ENCODE peak calls at places on chromosomes 5 and 9, in eight cellular contexts. K is neural progenitor cell, C is lung, G is K562, D is left lung, A is cardiac muscle cell, X is AG04450, Q is tibial nerve. F is an unnamed sample. For H3K27me3, the result is how much of the 10 kb centered on the place peaks cover.

GRCh38 chr5:158819840-158820620 is 279.7 kb downstream of the EBF1 start:
- DNase-seq in K (no peak), C (no peak), G (no peak), D (no peak), A (peak), X (no peak), Q (no peak), F (no peak)

GRCh38 chr5:150155258-150156032 is at the start of gene PDGFRB:
- DNase-seq in K (peak), C (peak), G (peak), D (peak), A (peak), X (peak), Q (peak), F (peak)

GRCh38 chr9:71975833-71976232 is 64.4 kb downstream of the C9orf85 start:
- DNase-seq in K (no peak), C (no peak), G (no peak), D (no peak), A (peak), X (no peak), Q (no peak), F (no peak)

GRCh38 chr5:53476531-53477480 is 3.6 kb upstream of the FST start:
- DNase-seq in K (no peak), C (no peak), G (no peak), D (no peak), A (no peak), X (no peak), Q (no peak), F (no peak)

GRCh38 chr9:127742435-127743088 is 7.5 kb upstream of the TOR2A start:
- DNase-seq in K (peak), C (no peak), G (peak), D (no peak), A (peak), X (peak), Q (no peak), F (peak)

GRCh38 chr5:79857692-79858091 is 133.4 kb downstream of the MTX3 start:
- DNase-seq in K (no peak), C (no peak), G (no peak), D (no peak), A (no peak), X (no peak), Q (no peak), F (no peak)

GRCh38 chr5:112316731-112317130 is 102.3 kb downstream of the EPB41L4A start:
- DNase-seq in K (no peak), C (no peak), G (no peak), D (no peak), A (no peak), X (no peak), Q (no peak), F (no peak)

GRCh38 chr9:95127249-95128176 is 190.0 kb downstream of the FANCC start:
- DNase-seq in K (peak), C (peak), G (peak), D (peak), A (peak), X (peak), Q (peak), F (no peak)

GRCh38 chr5:156477196-156477595 is 150.2 kb downstream of the SGCD start:
- DNase-seq in K (no peak), C (no peak), G (no peak), D (no peak), A (no peak), X (no peak), Q (no peak), F (no peak)

GRCh38 chr5:138743506-138743905 is 9.7 kb upstream of the CTNNA1 start:
- DNase-seq in K (peak), C (no peak), G (no peak), D (no peak), A (no peak), X (no peak), Q (no peak), F (no peak)

GRCh38 chr9:126386088-126386487 is 59.5 kb downstream of the MVB12B start:
- DNase-seq in K (peak), C (no peak), G (no peak), D (no peak), A (peak), X (no peak), Q (no peak), F (no peak)

GRCh38 chr5:100838048-100838473 is 65.0 kb downstream of the ST8SIA4 start:
- DNase-seq in K (no peak), C (no peak), G (no peak), D (no peak), A (no peak), X (no peak), Q (no peak), F (no peak)

GRCh38 chr5:8693341-8693844 is 824.4 kb downstream of the MTRR start:
- DNase-seq in K (no peak), C (no peak), G (no peak), D (no peak), A (no peak), X (no peak), Q (no peak), F (no peak)

GRCh38 chr5:2591777-2592453 is 159.6 kb downstream of the IRX2 start:
- DNase-seq in K (peak), C (no peak), G (no peak), D (no peak), A (no peak), X (no peak), Q (no peak), F (no peak)

GRCh38 chr9:106697799-106698591 is 165.0 kb upstream of the ZNF462 start:
- DNase-seq in K (no peak), C (peak), G (no peak), D (peak), A (peak), X (no peak), Q (peak), F (peak)

GRCh38 chr9:121956808-121957207 is 136.3 kb downstream of the TTLL11 start:
- DNase-seq in K (no peak), C (no peak), G (no peak), D (no peak), A (no peak), X (no peak), Q (no peak), F (no peak)

GRCh38 chr5:31362931-31363568 is 168.8 kb downstream of the DROSHA start:
- DNase-seq in K (no peak), C (no peak), G (no peak), D (no peak), A (peak), X (no peak), Q (no peak), F (no peak)

GRCh38 chr5:107266100-107266499 is 404.6 kb downstream of the EFNA5 start:
- DNase-seq in K (no peak), C (no peak), G (no peak), D (no peak), A (no peak), X (no peak), Q (no peak), F (no peak)

GRCh38 chr9:116941266-116941665 is 254.2 kb downstream of the TRIM32 start:
- DNase-seq in K (no peak), C (no peak), G (no peak), D (no peak), A (no peak), X (no peak), Q (no peak), F (no peak)

GRCh38 chr9:16417101-16417500 is 453.4 kb downstream of the BNC2 start:
- DNase-seq in K (no peak), C (no peak), G (no peak), D (no peak), A (peak), X (peak), Q (no peak), F (peak)

GRCh38 chr5:41908374-41909079 is 4.4 kb downstream of the RIMOC1 start:
- DNase-seq in K (no peak), C (no peak), G (no peak), D (no peak), A (peak), X (peak), Q (no peak), F (peak)

DNA sequence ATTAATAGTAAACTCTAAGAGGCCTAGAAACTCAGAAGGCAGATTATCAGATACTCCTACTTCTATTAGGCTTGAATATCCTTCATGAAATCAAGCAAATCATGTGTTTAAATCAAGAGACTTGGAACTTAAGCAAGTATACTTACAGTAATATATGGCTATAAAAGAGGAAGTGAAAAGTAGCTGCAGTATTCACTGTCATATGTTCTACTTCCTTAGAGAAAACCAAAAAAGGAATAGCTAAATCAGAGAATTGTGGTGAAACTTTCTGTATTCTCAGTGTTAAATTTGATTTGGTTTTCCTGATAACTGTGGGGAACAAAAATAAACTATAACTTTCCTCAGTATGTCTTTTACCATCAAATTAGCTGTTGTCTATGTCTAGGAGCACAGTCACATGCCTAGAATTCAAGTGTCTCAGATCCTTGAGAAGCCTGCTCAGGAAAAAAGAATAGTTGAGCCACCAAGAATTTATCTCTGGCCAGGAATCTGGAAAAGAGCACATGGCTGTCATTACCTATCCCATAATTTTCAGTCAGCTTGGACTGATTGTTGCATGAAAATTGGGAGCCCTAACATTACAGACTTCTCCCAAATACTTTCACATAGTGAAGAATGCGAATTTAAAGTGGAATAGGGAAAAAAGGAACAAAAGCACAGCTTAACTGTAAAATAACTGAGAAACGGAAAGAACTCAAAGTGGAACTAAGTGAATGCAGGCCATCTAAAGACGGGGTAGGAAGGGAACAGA is 1.7 kb downstream of the FKBP15 start:
- DNase-seq in K (no peak), C (no peak), G (no peak), D (no peak), A (no peak), X (no peak), Q (no peak), F (no peak)
- H3K4me3 ChIP-seq in K (peak), C (no peak), G (peak), D (peak), A (no peak), X (peak), Q (peak), F (no peak)

DNA sequence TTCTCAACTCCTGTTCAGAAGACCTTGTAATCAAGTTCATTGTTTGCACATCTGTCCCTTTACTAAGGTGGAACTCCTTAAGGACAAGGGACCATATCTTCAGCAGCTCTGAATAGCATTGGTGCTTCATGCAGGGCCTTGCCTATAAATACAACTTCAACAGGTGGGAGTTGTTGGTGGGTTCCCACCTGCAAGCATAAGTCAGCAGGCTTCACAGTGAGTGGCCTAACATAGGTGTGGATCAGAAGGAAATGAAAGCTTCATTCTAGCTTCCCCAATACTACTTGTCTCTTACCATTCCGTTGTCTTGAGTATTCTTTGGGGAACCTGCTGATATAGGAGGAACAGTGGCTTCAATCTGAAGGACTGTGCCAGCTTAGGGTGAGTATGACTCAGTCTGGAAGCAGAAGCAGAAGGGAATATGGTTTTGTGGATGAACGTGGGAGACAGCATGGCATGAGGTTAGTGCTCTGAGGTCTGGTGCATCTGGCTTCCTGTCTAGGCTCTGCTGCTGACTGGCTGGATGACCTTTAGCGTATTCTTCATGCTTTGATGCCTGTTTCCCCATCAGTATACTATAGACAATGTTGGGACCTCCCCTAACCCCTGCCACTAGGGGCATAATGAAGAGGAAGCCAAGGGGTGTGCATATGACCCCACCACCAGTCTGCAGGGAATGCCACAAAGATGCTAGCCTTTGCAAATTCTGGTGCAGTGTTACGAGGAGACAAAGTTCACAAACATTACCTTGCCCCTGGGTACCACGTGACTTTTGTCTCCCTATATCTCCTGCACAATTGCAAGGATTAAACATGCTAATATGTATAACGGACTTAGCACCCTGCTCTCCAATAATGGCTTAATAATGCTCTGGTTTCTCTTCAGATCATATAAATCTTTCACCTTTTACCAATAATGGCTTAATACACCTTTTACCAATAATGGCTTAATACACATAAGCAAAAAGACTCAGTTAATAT is 192.3 kb downstream of the PALM2AKAP2 start:
- DNase-seq in K (no peak), C (no peak), G (no peak), D (no peak), A (no peak), X (no peak), Q (no peak), F (no peak)
- TF ChIP-seq CTCF in K (peak), C (no peak), G (no peak), D (no peak), A (no peak), X (no peak), Q (no peak), F (peak)

GRCh38 chr9:77013932-77014596 is 5.4 kb upstream of the FOXB2 start:
- DNase-seq in K (peak), C (no peak), G (no peak), D (no peak), A (no peak), X (no peak), Q (no peak), F (no peak)

GRCh38 chr9:77013186-77013931 is 6.1 kb upstream of the FOXB2 start:
- DNase-seq in K (peak), C (no peak), G (no peak), D (no peak), A (no peak), X (no peak), Q (no peak), F (no peak)

GRCh38 chr9:77015291-77016048 is 4.0 kb upstream of the FOXB2 start:
- DNase-seq in K (peak), C (no peak), G (no peak), D (no peak), A (no peak), X (no peak), Q (no peak), F (no peak)

GRCh38 chr9:77016111-77016525 is 3.3 kb upstream of the FOXB2 start:
- DNase-seq in K (peak), C (no peak), G (no peak), D (no peak), A (no peak), X (no peak), Q (no peak), F (no peak)

GRCh38 chr9:77014597-77015263 is 4.7 kb upstream of the FOXB2 start:
- DNase-seq in K (peak), C (no peak), G (no peak), D (no peak), A (no peak), X (no peak), Q (no peak), F (no peak)
- H3K27me3 ChIP-seq in K (half or more), C (under half), G (under half), D (half or more), A (half or more), X (half or more), Q (half or more), F (half or more)

DNA sequence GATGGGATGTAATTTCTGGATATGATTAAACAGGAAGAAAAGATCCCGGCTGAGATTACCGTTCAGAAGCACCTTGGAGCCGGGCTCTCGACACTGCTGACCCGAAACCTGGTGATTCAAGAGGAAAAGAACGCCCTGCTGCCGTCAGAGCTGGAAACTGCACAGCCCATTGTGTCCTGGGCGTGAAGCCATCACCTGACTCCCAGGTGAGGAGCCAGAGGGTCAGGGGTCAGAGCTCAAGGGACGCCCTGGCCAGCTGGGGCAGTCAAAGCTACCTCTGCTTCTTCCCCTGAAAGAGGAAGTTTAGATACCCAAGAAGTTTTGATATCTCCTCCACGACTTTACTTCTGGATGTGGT is 17.8 kb upstream of the SLC12A7 start:
- DNase-seq in K (no peak), C (peak), G (no peak), D (peak), A (no peak), X (no peak), Q (no peak), F (no peak)
- H3K4me3 ChIP-seq in K (no peak), C (no peak), G (no peak), D (peak), A (no peak), X (no peak), Q (no peak), F (no peak)

GRCh38 chr5:61139094-61139873 is 23.0 kb downstream of the SMIM15 start:
- DNase-seq in K (no peak), C (no peak), G (no peak), D (no peak), A (peak), X (no peak), Q (no peak), F (no peak)
- TF ChIP-seq CTCF in K (peak), C (no peak), G (peak), D (no peak), A (peak), X (peak), Q (no peak), F (peak)

GRCh38 chr5:173301695-173302545 is 26.3 kb downstream of the STC2 start:
- DNase-seq in K (peak), C (no peak), G (no peak), D (no peak), A (peak), X (no peak), Q (no peak), F (no peak)
- H3K27me3 ChIP-seq in K (under half), C (under half), G (under half), D (under half), A (under half), X (under half), Q (under half), F (under half)

GRCh38 chr5:172115541-172115982 is 72.5 kb downstream of the STK10 start:
- DNase-seq in K (no peak), C (no peak), G (no peak), D (peak), A (no peak), X (no peak), Q (no peak), F (no peak)
- H3K4me3 ChIP-seq in K (no peak), C (no peak), G (no peak), D (peak), A (no peak), X (no peak), Q (no peak), F (no peak)

GRCh38 chr5:33231214-33231710 is 209.5 kb upstream of the TARS1 start:
- DNase-seq in K (no peak), C (no peak), G (no peak), D (no peak), A (peak), X (no peak), Q (no peak), F (no peak)
- TF ChIP-seq CTCF in K (no peak), C (no peak), G (no peak), D (no peak), A (no peak), X (no peak), Q (no peak), F (no peak)

GRCh38 chr9:137163101-137163661 is 6.7 kb downstream of the LRRC26 start:
- DNase-seq in K (peak), C (no peak), G (peak), D (no peak), A (no peak), X (no peak), Q (no peak), F (no peak)

GRCh38 chr9:137165250-137165836 is 4.5 kb downstream of the LRRC26 start:
- DNase-seq in K (no peak), C (no peak), G (no peak), D (no peak), A (no peak), X (no peak), Q (no peak), F (no peak)

GRCh38 chr9:137162505-137163100 is 7.2 kb downstream of the LRRC26 start:
- DNase-seq in K (peak), C (no peak), G (no peak), D (no peak), A (no peak), X (no peak), Q (no peak), F (no peak)

GRCh38 chr9:137164370-137165249 is 5.2 kb downstream of the LRRC26 start:
- DNase-seq in K (no peak), C (no peak), G (no peak), D (no peak), A (no peak), X (no peak), Q (no peak), F (no peak)

DNA sequence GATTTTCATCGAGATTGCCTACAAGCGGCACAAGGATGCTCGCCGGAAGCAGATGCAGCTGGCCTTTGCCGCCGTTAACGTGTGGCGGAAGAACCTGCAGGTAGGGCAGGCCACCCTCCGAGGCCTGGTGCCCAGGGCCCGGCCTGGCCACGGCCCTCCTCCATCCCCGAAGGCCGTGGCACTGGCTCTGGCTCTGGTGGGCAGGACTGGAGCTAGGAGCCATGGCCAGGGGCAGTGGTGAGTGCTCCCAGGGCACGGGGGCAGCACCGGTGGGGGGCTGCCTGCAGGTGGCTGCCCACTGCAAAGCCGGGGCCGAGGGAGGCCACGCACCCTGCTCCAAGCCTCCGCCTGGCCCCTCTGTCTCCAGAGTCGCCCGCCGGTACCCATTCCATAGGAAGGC is 6.0 kb downstream of the LRRC26 start:
- DNase-seq in K (no peak), C (no peak), G (no peak), D (no peak), A (no peak), X (no peak), Q (no peak), F (no peak)
- H3K27me3 ChIP-seq in K (half or more), C (under half), G (under half), D (half or more), A (half or more), X (half or more), Q (half or more), F (under half)

DNA sequence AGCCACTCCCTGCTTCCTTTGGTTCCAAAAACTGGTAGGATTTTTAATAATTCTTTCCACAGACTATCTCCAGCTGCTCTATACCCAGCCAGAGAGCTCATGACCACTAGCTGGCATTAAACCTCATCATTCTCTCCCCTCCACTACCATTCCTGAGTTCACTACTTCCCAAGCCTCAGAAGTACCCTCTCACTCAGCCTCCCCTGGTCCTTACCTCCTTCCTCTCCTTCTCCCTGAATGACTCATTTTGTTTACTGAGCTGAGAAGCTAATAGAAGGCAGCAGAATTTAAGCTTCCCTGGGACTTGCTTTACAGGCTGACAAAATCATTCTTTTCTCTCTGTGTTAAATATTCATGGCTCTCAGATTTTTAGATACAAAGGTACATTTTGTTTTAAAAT is 305.4 kb downstream of the TLR4 start:
- DNase-seq in K (peak), C (no peak), G (no peak), D (no peak), A (no peak), X (no peak), Q (no peak), F (no peak)
- H3K4me3 ChIP-seq in K (no peak), C (no peak), G (no peak), D (no peak), A (no peak), X (no peak), Q (no peak), F (no peak)